ENCODE peak calls at places on chromosome 2, in five cellular contexts. Z is pancreas; M is NT2/D1; D is CD8-positive, alpha-beta T cell; T is body of pancreas. F is an unnamed sample.

GRCh38 chr2:110772383-110772755 is 40.0 kb downstream of the ACOXL start:
- DNase-seq in D (no peak), Z (no peak), M (no peak), T (no peak), F (no peak)

GRCh38 chr2:151238527-151239487 is 22.9 kb downstream of the RBM43 start:
- DNase-seq in T (peak; percentile 50), M (peak; percentile 48), Z (no peak), D (no peak), F (no peak)

GRCh38 chr2:101340141-101340541 is 31.6 kb upstream of the RNF149 start:
- DNase-seq in Z (no peak), T (no peak), M (no peak), D (no peak), F (no peak)

GRCh38 chr2:46818141-46818552 is 97.5 kb downstream of the MCFD2 start:
- DNase-seq in M (no peak), T (peak; percentile 38), Z (no peak), D (no peak), F (no peak)

GRCh38 chr2:37688771-37689468 is 17.5 kb upstream of the CDC42EP3 start:
- DNase-seq in D (no peak), M (no peak), T (no peak), Z (no peak), F (no peak)

GRCh38 chr2:131641414-131642206 is 113.9 kb downstream of the CCDC74A start:
- DNase-seq in D (no peak), T (no peak), M (no peak), Z (no peak), F (no peak)

GRCh38 chr2:182668671-182669070 is 47.4 kb upstream of the DNAJC10 start:
- DNase-seq in Z (peak; percentile 59), M (no peak), D (no peak), T (peak; percentile 77), F (peak; percentile 6)

GRCh38 chr2:238701066-238701906 is 146.6 kb upstream of the TWIST2 start:
- DNase-seq in D (no peak), M (no peak), Z (no peak), T (no peak), F (no peak)

GRCh38 chr2:63814114-63814513 is 27.6 kb upstream of the UGP2 start:
- DNase-seq in M (no peak), Z (no peak), T (no peak), D (no peak), F (no peak)

GRCh38 chr2:43637030-43637803 is at the start of gene PLEKHH2:
- DNase-seq in T (peak; percentile 92), M (peak; percentile 82), Z (peak; percentile 95), D (peak; percentile 91), F (peak; percentile 94)

GRCh38 chr2:43071629-43072550 is 154.5 kb downstream of the ZFP36L2 start:
- DNase-seq in M (no peak), Z (no peak), D (no peak), T (no peak), F (no peak)

GRCh38 chr2:239161711-239162140 is 239.1 kb downstream of the HDAC4 start:
- DNase-seq in D (no peak), M (no peak), T (no peak), Z (peak; percentile 45), F (no peak)

GRCh38 chr2:169073972-169074751 is 4.8 kb downstream of the DHRS9 start:
- DNase-seq in Z (no peak), D (no peak), T (no peak), M (no peak), F (no peak)

GRCh38 chr2:71930073-71930681 is 217.5 kb downstream of the CYP26B1 start:
- DNase-seq in D (peak; percentile 23), M (no peak), T (no peak), Z (no peak), F (no peak)

GRCh38 chr2:219073413-219074129 is 12.8 kb upstream of the IHH start:
- DNase-seq in T (peak; percentile 66), M (peak; percentile 63), D (no peak), Z (no peak), F (no peak)

GRCh38 chr2:181348091-181348837 is 108.9 kb upstream of the ITGA4 start:
- DNase-seq in D (no peak), T (no peak), Z (no peak), M (no peak), F (no peak)

GRCh38 chr2:146734042-146734715 is 1110.7 kb upstream of the ACVR2A start:
- DNase-seq in M (peak; percentile 32), T (no peak), Z (no peak), D (no peak), F (no peak)

GRCh38 chr2:72023678-72024390 is 123.8 kb downstream of the CYP26B1 start:
- DNase-seq in M (no peak), D (peak; percentile 36), T (no peak), Z (no peak), F (no peak)

GRCh38 chr2:33121925-33122324 is 175.2 kb downstream of the LTBP1 start:
- DNase-seq in Z (no peak), T (no peak), D (no peak), M (no peak), F (no peak)

GRCh38 chr2:172083725-172084483 is 1.4 kb upstream of the DLX1 start:
- DNase-seq in T (no peak), Z (peak; percentile 56), D (no peak), M (no peak), F (peak; percentile 33)

GRCh38 chr2:69138793-69139510 is 126.0 kb downstream of the ANTXR1 start:
- DNase-seq in M (no peak), D (no peak), T (no peak), Z (no peak), F (peak; percentile 55)

GRCh38 chr2:43168016-43168369 is 58.4 kb downstream of the ZFP36L2 start:
- DNase-seq in M (no peak), D (no peak), T (no peak), Z (no peak), F (no peak)

GRCh38 chr2:11013196-11013595 is 101.5 kb downstream of the KCNF1 start:
- DNase-seq in M (no peak), D (no peak), Z (no peak), T (no peak), F (no peak)

GRCh38 chr2:25323612-25324189 is 18.0 kb downstream of the DNMT3A start:
- DNase-seq in M (no peak), D (no peak), T (no peak), Z (no peak), F (no peak)

GRCh38 chr2:239499989-239500914 is 99.4 kb upstream of the HDAC4 start:
- DNase-seq in Z (no peak), D (no peak), T (no peak), M (no peak), F (no peak)

GRCh38 chr2:84800194-84800805 is 80.6 kb downstream of the TRABD2A start:
- DNase-seq in T (no peak), M (no peak), Z (no peak), D (no peak), F (no peak)

GRCh38 chr2:206971805-206972204 is 32.5 kb downstream of the CPO start:
- DNase-seq in Z (no peak), T (peak; percentile 20), D (no peak), M (no peak), F (peak; percentile 26)

GRCh38 chr2:240530181-240530580 is 27.6 kb downstream of the ANKMY1 start:
- DNase-seq in D (peak; percentile 31), Z (peak; percentile 19), T (no peak), M (no peak), F (no peak)

GRCh38 chr2:240532032-240532775 is 25.6 kb downstream of the ANKMY1 start:
- DNase-seq in T (no peak), D (no peak), Z (no peak), M (no peak), F (no peak)

GRCh38 chr2:240529344-240529999 is 28.3 kb downstream of the ANKMY1 start:
- DNase-seq in M (no peak), Z (peak; percentile 37), D (peak; percentile 21), T (no peak), F (no peak)

GRCh38 chr2:240528406-240529040 is 29.3 kb downstream of the ANKMY1 start:
- DNase-seq in T (no peak), M (no peak), Z (peak; percentile 50), D (no peak), F (no peak)

GRCh38 chr2:240531038-240531437 is 26.8 kb downstream of the ANKMY1 start:
- DNase-seq in D (no peak), Z (no peak), T (no peak), M (no peak), F (no peak)
- H3K9me3 ChIP-seq in D (peaks cover 14% of the 10 kb centered on the region), Z (no peaks in the 10 kb centered on the region), T (no peaks in the 10 kb centered on the region), M (peaks cover 52% of the 10 kb centered on the region), F (peaks cover 23% of the 10 kb centered on the region)

DNA sequence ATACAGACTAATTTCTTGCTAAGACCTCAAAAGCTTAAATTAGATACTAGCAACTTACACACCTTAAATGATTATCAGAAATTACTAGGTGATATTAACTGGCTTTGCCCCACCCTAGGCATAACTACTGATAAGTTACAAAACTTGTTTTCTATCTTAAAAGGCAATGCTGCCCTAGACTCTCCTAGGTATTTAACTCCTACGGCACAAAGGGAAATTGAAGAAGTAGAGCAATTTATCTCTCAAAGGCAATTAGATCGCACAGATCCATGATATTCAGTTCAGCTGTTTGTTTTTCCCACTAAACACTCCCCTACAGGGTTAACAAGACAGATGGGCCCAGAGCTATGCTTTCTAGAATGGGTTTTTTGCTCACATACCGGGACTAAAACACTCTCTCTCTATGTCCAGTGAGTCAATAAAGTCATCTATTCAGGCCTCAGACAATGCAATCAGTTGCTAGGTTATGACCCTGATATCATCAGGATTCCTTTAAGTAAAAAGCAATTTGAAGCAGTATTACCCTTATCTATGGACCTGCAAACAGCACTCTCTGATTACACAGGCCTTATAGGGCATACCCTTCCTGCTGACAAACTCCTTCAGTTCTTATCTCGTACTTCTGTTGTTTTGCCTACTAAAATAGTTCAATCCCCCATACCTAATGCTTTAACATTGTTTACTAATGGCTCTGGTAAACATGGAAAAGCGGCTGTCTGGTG is 14.3 kb downstream of the MAP3K2 start:
- DNase-seq in M (no peak), Z (no peak), T (no peak), D (no peak), F (no peak)
- H3K9me3 ChIP-seq in M (peaks cover 87% of the 10 kb centered on the region), Z (no peaks in the 10 kb centered on the region), T (no peaks in the 10 kb centered on the region), D (peaks cover 7% of the 10 kb centered on the region), F (peaks cover 13% of the 10 kb centered on the region)

GRCh38 chr2:148234143-148234542 is 213.3 kb downstream of the MBD5 start:
- DNase-seq in Z (no peak), D (no peak), T (no peak), M (no peak), F (no peak)

DNA sequence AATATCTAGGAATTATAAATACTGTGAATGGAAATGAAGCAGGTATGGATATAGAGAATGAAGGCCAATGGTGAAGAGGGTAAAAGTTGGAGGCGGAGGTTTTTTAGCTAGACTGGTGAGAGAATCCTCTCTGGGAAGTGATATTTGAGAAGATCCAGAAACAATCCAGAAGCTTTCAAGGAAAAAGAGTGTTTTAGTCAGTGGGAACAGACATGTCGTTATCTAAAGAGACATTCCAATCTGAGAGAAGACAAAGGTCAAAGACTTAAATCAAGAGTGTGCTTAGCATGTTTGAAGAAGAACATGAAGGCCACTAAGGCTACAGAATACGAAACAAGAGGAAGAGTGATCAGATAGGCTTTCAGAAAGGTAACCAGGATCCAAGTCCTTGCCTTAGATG is 211.0 kb downstream of the MBD5 start:
- DNase-seq in M (no peak), Z (no peak), T (no peak), D (no peak), F (no peak)
- H3K9me3 ChIP-seq in M (no peaks in the 10 kb centered on the region), Z (no peaks in the 10 kb centered on the region), T (no peaks in the 10 kb centered on the region), D (peaks cover 6% of the 10 kb centered on the region), F (peaks cover 7% of the 10 kb centered on the region)

DNA sequence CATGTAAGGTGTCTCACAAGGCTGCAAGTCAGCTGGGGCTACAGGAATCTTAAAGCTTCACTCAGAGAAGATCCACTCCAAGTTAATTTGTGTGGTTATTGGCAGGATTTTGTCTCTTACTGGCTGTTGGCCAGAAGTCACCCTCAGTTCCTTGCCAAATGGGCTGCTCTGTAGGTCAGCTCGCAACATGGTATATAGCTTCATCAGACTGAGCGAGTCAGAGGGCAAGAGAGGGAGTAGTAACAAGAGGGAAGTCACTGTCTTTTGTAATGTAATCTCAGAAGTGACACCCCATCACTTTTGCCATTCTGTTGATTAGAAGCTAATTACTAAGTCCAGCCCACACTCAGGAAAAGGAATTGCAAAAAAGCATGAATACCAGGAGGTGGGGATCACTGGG is 119.5 kb downstream of the LRRTM1 start:
- DNase-seq in Z (no peak), D (no peak), T (no peak), M (peak; percentile 5), F (no peak)
- H3K9me3 ChIP-seq in Z (no peaks in the 10 kb centered on the region), D (no peaks in the 10 kb centered on the region), T (no peaks in the 10 kb centered on the region), M (peaks cover 6% of the 10 kb centered on the region), F (peaks cover 4% of the 10 kb centered on the region)